ENCODE peak calls at places on chromosomes 2 and 18, in nine cellular contexts. One of them, this sample, is unnamed.

GRCh38 chr2:54655051-54655809 is 68.2 kb upstream of the EML6 start:
- DNase-seq in choroid plexus epithelial cell: no peak
- DNase-seq in Panc1: no peak
- DNase-seq in uterus: no peak
- DNase-seq in SJSA1: no peak
- DNase-seq in fibroblast of mammary gland: no peak
- DNase-seq in CD8-positive, alpha-beta T cell: no peak
- DNase-seq in body of pancreas: no peak
- DNase-seq in gastrocnemius medialis: no peak
- DNase-seq in this sample: no peak

GRCh38 chr2:165586019-165586418 is 116.5 kb downstream of the CSRNP3 start:
- DNase-seq in uterus: no peak
- DNase-seq in fibroblast of mammary gland: no peak
- DNase-seq in body of pancreas: no peak
- DNase-seq in SJSA1: no peak
- DNase-seq in Panc1: no peak
- DNase-seq in choroid plexus epithelial cell: no peak
- DNase-seq in gastrocnemius medialis: no peak
- DNase-seq in CD8-positive, alpha-beta T cell: no peak
- DNase-seq in this sample: peak; percentile 9

GRCh38 chr2:170922683-170923494 is 6.2 kb upstream of the GORASP2 start:
- DNase-seq in uterus: no peak
- DNase-seq in gastrocnemius medialis: no peak
- DNase-seq in choroid plexus epithelial cell: no peak
- DNase-seq in fibroblast of mammary gland: no peak
- DNase-seq in Panc1: no peak
- DNase-seq in body of pancreas: no peak
- DNase-seq in SJSA1: no peak
- DNase-seq in CD8-positive, alpha-beta T cell: no peak
- DNase-seq in this sample: no peak

GRCh38 chr2:172613035-172613434 is 57.1 kb downstream of the PDK1 start:
- DNase-seq in gastrocnemius medialis: no peak
- DNase-seq in choroid plexus epithelial cell: peak; percentile 68
- DNase-seq in SJSA1: no peak
- DNase-seq in Panc1: no peak
- DNase-seq in fibroblast of mammary gland: no peak
- DNase-seq in uterus: no peak
- DNase-seq in CD8-positive, alpha-beta T cell: no peak
- DNase-seq in body of pancreas: no peak
- DNase-seq in this sample: peak; percentile 34

GRCh38 chr18:45690975-45691815 is 32.8 kb upstream of the SLC14A1 start:
- DNase-seq in choroid plexus epithelial cell: peak; percentile 88
- DNase-seq in CD8-positive, alpha-beta T cell: peak; percentile 88
- DNase-seq in fibroblast of mammary gland: peak; percentile 79
- DNase-seq in gastrocnemius medialis: no peak
- DNase-seq in uterus: peak; percentile 61
- DNase-seq in body of pancreas: peak; percentile 73
- DNase-seq in SJSA1: peak; percentile 62
- DNase-seq in Panc1: peak; percentile 53
- DNase-seq in this sample: peak; percentile 85

GRCh38 chr2:73176205-73176880 is 26.0 kb upstream of the NOTO start:
- DNase-seq in SJSA1: no peak
- DNase-seq in gastrocnemius medialis: no peak
- DNase-seq in CD8-positive, alpha-beta T cell: peak; percentile 52
- DNase-seq in body of pancreas: peak; percentile 30
- DNase-seq in choroid plexus epithelial cell: peak; percentile 2
- DNase-seq in fibroblast of mammary gland: no peak
- DNase-seq in uterus: peak; percentile 18
- DNase-seq in Panc1: no peak
- DNase-seq in this sample: no peak

GRCh38 chr2:200772620-200773019 is 39.1 kb upstream of the BZW1 start:
- DNase-seq in CD8-positive, alpha-beta T cell: no peak
- DNase-seq in SJSA1: no peak
- DNase-seq in gastrocnemius medialis: no peak
- DNase-seq in body of pancreas: no peak
- DNase-seq in Panc1: no peak
- DNase-seq in uterus: no peak
- DNase-seq in choroid plexus epithelial cell: no peak
- DNase-seq in fibroblast of mammary gland: no peak
- DNase-seq in this sample: no peak

GRCh38 chr2:191318729-191319078 is 73.5 kb downstream of the MYO1B start:
- DNase-seq in CD8-positive, alpha-beta T cell: no peak
- DNase-seq in choroid plexus epithelial cell: peak; percentile 79
- DNase-seq in uterus: no peak
- DNase-seq in fibroblast of mammary gland: peak; percentile 77
- DNase-seq in Panc1: no peak
- DNase-seq in SJSA1: no peak
- DNase-seq in body of pancreas: no peak
- DNase-seq in gastrocnemius medialis: no peak
- DNase-seq in this sample: peak; percentile 78

GRCh38 chr18:23617412-23618009 is 31.2 kb upstream of the NPC1 start:
- DNase-seq in choroid plexus epithelial cell: no peak
- DNase-seq in fibroblast of mammary gland: no peak
- DNase-seq in Panc1: no peak
- DNase-seq in uterus: no peak
- DNase-seq in SJSA1: no peak
- DNase-seq in CD8-positive, alpha-beta T cell: no peak
- DNase-seq in body of pancreas: no peak
- DNase-seq in gastrocnemius medialis: no peak
- DNase-seq in this sample: no peak

GRCh38 chr2:38109732-38110181 is 33.8 kb upstream of the CYP1B1 start:
- DNase-seq in uterus: no peak
- DNase-seq in fibroblast of mammary gland: peak; percentile 49
- DNase-seq in gastrocnemius medialis: no peak
- DNase-seq in body of pancreas: peak; percentile 31
- DNase-seq in CD8-positive, alpha-beta T cell: no peak
- DNase-seq in choroid plexus epithelial cell: no peak
- DNase-seq in Panc1: no peak
- DNase-seq in SJSA1: no peak
- DNase-seq in this sample: no peak

GRCh38 chr2:172931923-172932520 is 143.6 kb upstream of the MAP3K20 start:
- DNase-seq in fibroblast of mammary gland: peak; percentile 77
- DNase-seq in CD8-positive, alpha-beta T cell: peak; percentile 74
- DNase-seq in choroid plexus epithelial cell: peak; percentile 87
- DNase-seq in SJSA1: peak; percentile 39
- DNase-seq in uterus: peak; percentile 70
- DNase-seq in Panc1: peak; percentile 20
- DNase-seq in body of pancreas: peak; percentile 72
- DNase-seq in gastrocnemius medialis: peak; percentile 10
- DNase-seq in this sample: peak; percentile 85

GRCh38 chr2:38146917-38147307 is 71.0 kb upstream of the CYP1B1 start:
- DNase-seq in CD8-positive, alpha-beta T cell: no peak
- DNase-seq in uterus: peak; percentile 80
- DNase-seq in SJSA1: peak; percentile 97
- DNase-seq in fibroblast of mammary gland: peak; percentile 100
- DNase-seq in choroid plexus epithelial cell: peak; percentile 99
- DNase-seq in gastrocnemius medialis: no peak
- DNase-seq in Panc1: peak; percentile 22
- DNase-seq in body of pancreas: peak; percentile 16
- DNase-seq in this sample: peak; percentile 99

DNA sequence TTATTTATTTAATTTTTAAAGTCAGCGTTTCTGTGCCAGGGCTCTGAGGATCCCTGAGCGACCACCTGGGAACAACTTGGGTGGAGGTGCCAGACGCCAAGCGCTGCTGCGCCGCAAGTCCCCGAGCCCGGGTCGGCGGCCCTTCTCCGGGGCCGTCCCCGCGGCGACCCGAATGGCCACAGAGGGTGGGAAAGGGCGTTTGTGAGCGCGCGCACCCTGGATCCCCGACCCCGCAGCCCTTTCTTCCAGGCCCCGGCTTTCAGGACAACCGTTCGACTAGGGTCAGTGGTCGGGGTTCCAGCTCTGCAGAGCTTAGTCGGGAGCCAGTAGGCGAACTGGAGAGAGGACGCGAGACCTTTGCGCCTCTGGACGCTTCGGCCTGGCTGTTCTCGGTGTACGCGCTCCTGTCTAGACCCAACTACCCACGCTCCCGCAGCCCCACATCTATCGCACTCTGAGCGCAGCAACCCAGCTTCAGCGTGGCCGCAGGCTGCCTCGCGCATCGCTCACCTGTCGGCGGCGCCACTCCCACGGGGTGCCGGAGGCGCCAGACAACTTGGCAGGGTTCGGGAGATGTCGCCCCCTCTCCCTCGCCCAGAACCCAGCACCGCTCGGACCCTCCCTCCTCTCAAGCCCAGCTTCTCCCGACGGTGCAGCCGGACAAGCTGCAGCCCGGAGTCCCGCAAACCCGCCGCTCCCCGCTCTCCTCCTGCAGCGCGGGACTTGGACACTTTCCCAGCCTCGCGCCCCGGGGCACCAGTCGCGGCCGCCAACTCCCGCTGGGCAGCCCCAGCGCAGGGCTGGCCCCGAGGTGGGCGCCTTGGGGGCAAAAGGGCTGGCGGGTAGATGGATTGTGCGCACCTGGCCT is 785 bp downstream of the LYPD1 start:
- DNase-seq in uterus: no peak
- DNase-seq in body of pancreas: peak; percentile 20
- DNase-seq in fibroblast of mammary gland: no peak
- DNase-seq in choroid plexus epithelial cell: no peak
- DNase-seq in SJSA1: peak; percentile 20
- DNase-seq in Panc1: no peak
- DNase-seq in CD8-positive, alpha-beta T cell: no peak
- DNase-seq in gastrocnemius medialis: no peak
- DNase-seq in this sample: no peak
- H3K4me3 ChIP-seq in uterus: peak overlapping the region; percentile 2
- H3K4me3 ChIP-seq in body of pancreas: no peak overlapping the region
- H3K4me3 ChIP-seq in fibroblast of mammary gland: no peak overlapping the region
- H3K4me3 ChIP-seq in choroid plexus epithelial cell: peak overlapping the region; percentile 50
- H3K4me3 ChIP-seq in SJSA1: peak overlapping the region; percentile 55
- H3K4me3 ChIP-seq in Panc1: peak overlapping the region; percentile 32
- H3K4me3 ChIP-seq in CD8-positive, alpha-beta T cell: no peak overlapping the region
- H3K4me3 ChIP-seq in gastrocnemius medialis: peak overlapping the region; percentile 47
- H3K4me3 ChIP-seq in this sample: peak overlapping the region; percentile 56

GRCh38 chr2:31254237-31255203 is 20.6 kb downstream of the EHD3 start:
- DNase-seq in CD8-positive, alpha-beta T cell: no peak
- DNase-seq in Panc1: no peak
- DNase-seq in fibroblast of mammary gland: no peak
- DNase-seq in gastrocnemius medialis: no peak
- DNase-seq in SJSA1: no peak
- DNase-seq in uterus: no peak
- DNase-seq in body of pancreas: no peak
- DNase-seq in choroid plexus epithelial cell: no peak
- DNase-seq in this sample: no peak

GRCh38 chr2:31258351-31258750 is 24.4 kb downstream of the EHD3 start:
- DNase-seq in SJSA1: no peak
- DNase-seq in CD8-positive, alpha-beta T cell: no peak
- DNase-seq in fibroblast of mammary gland: no peak
- DNase-seq in choroid plexus epithelial cell: no peak
- DNase-seq in body of pancreas: no peak
- DNase-seq in uterus: no peak
- DNase-seq in gastrocnemius medialis: no peak
- DNase-seq in Panc1: no peak
- DNase-seq in this sample: no peak

GRCh38 chr2:31259075-31259474 is 25.1 kb downstream of the EHD3 start:
- DNase-seq in SJSA1: no peak
- DNase-seq in choroid plexus epithelial cell: no peak
- DNase-seq in uterus: no peak
- DNase-seq in gastrocnemius medialis: no peak
- DNase-seq in fibroblast of mammary gland: no peak
- DNase-seq in body of pancreas: no peak
- DNase-seq in Panc1: no peak
- DNase-seq in CD8-positive, alpha-beta T cell: no peak
- DNase-seq in this sample: no peak

GRCh38 chr2:31255911-31256571 is 22.1 kb downstream of the EHD3 start:
- DNase-seq in Panc1: no peak
- DNase-seq in fibroblast of mammary gland: no peak
- DNase-seq in body of pancreas: no peak
- DNase-seq in choroid plexus epithelial cell: no peak
- DNase-seq in gastrocnemius medialis: no peak
- DNase-seq in uterus: no peak
- DNase-seq in CD8-positive, alpha-beta T cell: no peak
- DNase-seq in SJSA1: no peak
- DNase-seq in this sample: no peak

GRCh38 chr2:31256611-31257382 is 22.8 kb downstream of the EHD3 start:
- DNase-seq in choroid plexus epithelial cell: no peak
- DNase-seq in gastrocnemius medialis: no peak
- DNase-seq in SJSA1: no peak
- DNase-seq in body of pancreas: no peak
- DNase-seq in CD8-positive, alpha-beta T cell: no peak
- DNase-seq in uterus: no peak
- DNase-seq in Panc1: no peak
- DNase-seq in fibroblast of mammary gland: no peak
- DNase-seq in this sample: no peak
- H3K4me3 ChIP-seq in choroid plexus epithelial cell: no peak overlapping the region
- H3K4me3 ChIP-seq in gastrocnemius medialis: no peak overlapping the region
- H3K4me3 ChIP-seq in SJSA1: no peak overlapping the region
- H3K4me3 ChIP-seq in body of pancreas: no peak overlapping the region
- H3K4me3 ChIP-seq in CD8-positive, alpha-beta T cell: no peak overlapping the region
- H3K4me3 ChIP-seq in uterus: no peak overlapping the region
- H3K4me3 ChIP-seq in Panc1: no peak overlapping the region
- H3K4me3 ChIP-seq in fibroblast of mammary gland: no peak overlapping the region
- H3K4me3 ChIP-seq in this sample: no peak overlapping the region

GRCh38 chr2:20091305-20091991 is 40.0 kb upstream of the LAPTM4A start:
- DNase-seq in SJSA1: peak; percentile 71
- DNase-seq in body of pancreas: no peak
- DNase-seq in gastrocnemius medialis: peak; percentile 76
- DNase-seq in choroid plexus epithelial cell: peak; percentile 94
- DNase-seq in uterus: peak; percentile 75
- DNase-seq in fibroblast of mammary gland: peak; percentile 97
- DNase-seq in CD8-positive, alpha-beta T cell: no peak
- DNase-seq in Panc1: no peak
- DNase-seq in this sample: peak; percentile 93
- H3K4me3 ChIP-seq in SJSA1: no peak overlapping the region
- H3K4me3 ChIP-seq in body of pancreas: no peak overlapping the region
- H3K4me3 ChIP-seq in gastrocnemius medialis: no peak overlapping the region
- H3K4me3 ChIP-seq in choroid plexus epithelial cell: peak overlapping the region; percentile 28
- H3K4me3 ChIP-seq in uterus: no peak overlapping the region
- H3K4me3 ChIP-seq in fibroblast of mammary gland: no peak overlapping the region
- H3K4me3 ChIP-seq in CD8-positive, alpha-beta T cell: no peak overlapping the region
- H3K4me3 ChIP-seq in Panc1: no peak overlapping the region
- H3K4me3 ChIP-seq in this sample: peak overlapping the region; percentile 32

GRCh38 chr18:9898792-9899549 is 13.2 kb downstream of the TXNDC2 start:
- DNase-seq in fibroblast of mammary gland: no peak
- DNase-seq in SJSA1: no peak
- DNase-seq in gastrocnemius medialis: no peak
- DNase-seq in CD8-positive, alpha-beta T cell: no peak
- DNase-seq in uterus: no peak
- DNase-seq in Panc1: no peak
- DNase-seq in choroid plexus epithelial cell: peak; percentile 60
- DNase-seq in body of pancreas: no peak
- DNase-seq in this sample: peak; percentile 33
- H3K4me3 ChIP-seq in fibroblast of mammary gland: no peak overlapping the region
- H3K4me3 ChIP-seq in SJSA1: no peak overlapping the region
- H3K4me3 ChIP-seq in gastrocnemius medialis: no peak overlapping the region
- H3K4me3 ChIP-seq in CD8-positive, alpha-beta T cell: no peak overlapping the region
- H3K4me3 ChIP-seq in uterus: no peak overlapping the region
- H3K4me3 ChIP-seq in Panc1: no peak overlapping the region
- H3K4me3 ChIP-seq in choroid plexus epithelial cell: no peak overlapping the region
- H3K4me3 ChIP-seq in body of pancreas: no peak overlapping the region
- H3K4me3 ChIP-seq in this sample: no peak overlapping the region